ENCODE peak calls at places on chromosomes 7 and 10, in seven cellular contexts. C, S, B, I, U, W and M are unnamed samples.

GRCh38 chr7:30166155-30166840 is 31.5 kb downstream of the MTURN start:
- DNase-seq in C (no peak), S (no peak), B (no peak), I (no peak), U (peak; percentile 95), W (no peak), M (no peak)

GRCh38 chr10:75342397-75342796 is 59.2 kb downstream of the ZNF503 start:
- DNase-seq in C (no peak), S (no peak), B (no peak), I (no peak), U (no peak), W (no peak), M (no peak)

GRCh38 chr10:69348824-69349541 is 67.7 kb downstream of the TACR2 start:
- DNase-seq in C (peak; percentile 74), S (peak; percentile 97), B (peak; percentile 64), I (peak; percentile 93), U (peak; percentile 99), W (no peak), M (no peak)

GRCh38 chr7:106038289-106038688 is 73.8 kb downstream of the SYPL1 start:
- DNase-seq in C (no peak), S (no peak), B (no peak), I (no peak), U (no peak), W (no peak), M (no peak)

GRCh38 chr7:100483728-100484635 is at the start of gene NYAP1:
- DNase-seq in C (no peak), S (peak; percentile 45), B (peak; percentile 97), I (peak; percentile 83), U (peak; percentile 69), W (peak; percentile 45), M (no peak)

GRCh38 chr7:69757990-69758430 is 159.7 kb downstream of the AUTS2 start:
- DNase-seq in C (no peak), S (peak; percentile 69), B (no peak), I (peak; percentile 8), U (no peak), W (no peak), M (no peak)

GRCh38 chr10:5089869-5090268 is 4.3 kb upstream of the AKR1C3 start:
- DNase-seq in C (no peak), S (peak; percentile 40), B (no peak), I (peak; percentile 41), U (peak; percentile 94), W (no peak), M (peak; percentile 65)

GRCh38 chr10:30812018-30812851 is 182.7 kb upstream of the LYZL2 start:
- DNase-seq in C (peak; percentile 80), S (peak; percentile 95), B (no peak), I (peak; percentile 87), U (no peak), W (peak; percentile 16), M (no peak)

GRCh38 chr7:53238021-53238605 is 202.7 kb downstream of the POM121L12 start:
- DNase-seq in C (no peak), S (no peak), B (no peak), I (no peak), U (no peak), W (no peak), M (no peak)
- H3K4me3 ChIP-seq in C (no peak overlapping the region), S (no peak overlapping the region), B (no peak overlapping the region), I (no peak overlapping the region), U (no peak overlapping the region), W (no peak overlapping the region), M (no peak overlapping the region)

GRCh38 chr7:91945476-91945875 is 4.8 kb downstream of the AKAP9 start:
- DNase-seq in C (peak; percentile 38), S (peak; percentile 86), B (no peak), I (peak; percentile 80), U (peak; percentile 70), W (no peak), M (no peak)

GRCh38 chr7:91941450-91941849 is 788 bp downstream of the AKAP9 start:
- DNase-seq in C (no peak), S (peak; percentile 43), B (peak; percentile 59), I (peak; percentile 46), U (peak; percentile 66), W (peak; percentile 56), M (peak; percentile 62)

GRCh38 chr7:91942312-91942711 is 1.6 kb downstream of the AKAP9 start:
- DNase-seq in C (no peak), S (no peak), B (no peak), I (no peak), U (peak; percentile 10), W (no peak), M (no peak)

GRCh38 chr7:91940171-91940570 is 491 bp upstream of the AKAP9 start:
- DNase-seq in C (no peak), S (peak; percentile 24), B (peak; percentile 63), I (peak; percentile 46), U (peak; percentile 28), W (peak; percentile 15), M (no peak)

GRCh38 chr7:91940572-91941341 is at the start of gene AKAP9:
- DNase-seq in C (no peak), S (peak; percentile 63), B (peak; percentile 93), I (peak; percentile 92), U (peak; percentile 91), W (peak; percentile 92), M (peak; percentile 65)
- H3K4me3 ChIP-seq in C (peak within 1 kb of the TSS; percentile 89), S (peak within 1 kb of the TSS; percentile 92), B (peak within 1 kb of the TSS; percentile 77), I (peak within 1 kb of the TSS; percentile 90), U (peak within 1 kb of the TSS; percentile 85), W (peak within 1 kb of the TSS; percentile 44), M (peak within 1 kb of the TSS; percentile 64)

DNA sequence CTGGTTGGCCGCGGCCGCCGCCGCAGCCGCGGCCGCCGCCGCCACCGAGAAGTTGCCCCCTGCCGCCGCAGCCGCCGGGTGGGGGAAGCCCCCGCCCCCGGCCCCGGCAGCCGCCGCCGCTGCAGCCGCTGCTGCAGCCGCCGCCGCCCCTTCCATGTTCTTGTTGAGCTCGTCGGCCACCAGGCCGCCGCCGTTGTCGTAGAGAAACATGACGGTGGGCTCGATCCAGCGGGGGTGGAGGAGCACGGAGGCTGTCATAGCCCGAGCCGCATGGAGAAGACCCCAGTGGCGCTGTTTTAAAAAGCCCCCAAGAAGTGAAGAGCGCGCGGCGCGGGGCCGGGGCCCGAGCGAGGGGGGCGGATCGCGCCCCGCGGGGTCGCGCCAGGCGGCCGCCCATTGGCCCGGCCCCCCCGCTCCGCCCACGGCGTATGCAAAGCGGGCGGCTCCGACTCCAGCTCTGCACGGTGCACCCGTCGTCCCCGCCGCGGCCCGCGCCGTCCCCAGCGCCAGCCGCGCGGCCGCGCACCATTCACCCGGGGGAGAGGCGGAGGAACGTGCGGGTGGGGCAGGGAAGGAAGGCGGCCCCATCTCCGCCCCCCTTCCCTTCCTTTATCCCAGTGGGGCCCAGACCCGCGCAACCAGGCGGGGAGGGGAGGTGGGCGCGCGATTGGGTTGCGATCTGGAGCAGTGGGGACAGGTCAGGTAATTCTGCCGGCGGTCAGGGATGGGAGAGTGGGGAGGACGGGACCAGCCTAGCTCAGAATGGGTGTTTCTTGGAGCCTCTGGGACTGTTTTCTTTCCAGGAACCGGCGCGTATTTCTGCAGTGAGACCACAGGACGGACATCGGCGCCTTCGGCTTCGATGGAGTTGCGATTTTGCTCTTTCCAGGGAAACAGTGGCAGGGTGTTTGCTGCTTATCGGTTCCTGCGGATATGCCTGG is at the start of gene HOXA13:
- DNase-seq in C (no peak), S (no peak), B (peak; percentile 84), I (peak; percentile 94), U (no peak), W (peak; percentile 11), M (no peak)
- H3K4me3 ChIP-seq in C (no peak within 1 kb of the TSS), S (no peak within 1 kb of the TSS), B (peak within 1 kb of the TSS; percentile 28), I (peak within 1 kb of the TSS; percentile 93), U (no peak within 1 kb of the TSS), W (no peak within 1 kb of the TSS), M (peak within 1 kb of the TSS; percentile 28)

GRCh38 chr10:112821663-112822062 is 128.4 kb upstream of the TCF7L2 start:
- DNase-seq in C (no peak), S (peak; percentile 61), B (no peak), I (no peak), U (no peak), W (no peak), M (no peak)
- H3K4me3 ChIP-seq in C (no peak overlapping the region), S (no peak overlapping the region), B (no peak overlapping the region), I (no peak overlapping the region), U (no peak overlapping the region), W (no peak overlapping the region), M (no peak overlapping the region)